ENCODE peak calls at places on chromosomes 13 and 19, in four cellular contexts. One of them, this sample, is unnamed.
A peak's percentile ranks its signal among the peaks of the same experiment; 100 is the strongest.

GRCh38 chr13:47904891-47905290 is 96.2 kb downstream of the SUCLA2 start:
- DNase-seq in uterus: no peak
- DNase-seq in astrocyte of the spinal cord: no peak
- DNase-seq in HFF-Myc: no peak
- DNase-seq in this sample: no peak

GRCh38 chr19:41883463-41883820 is 458 bp downstream of the ARHGEF1 start:
- DNase-seq in astrocyte of the spinal cord: no peak
- DNase-seq in HFF-Myc: no peak
- DNase-seq in uterus: no peak
- DNase-seq in this sample: no peak

GRCh38 chr13:41008349-41008980 is 10.7 kb downstream of the ELF1 start:
- DNase-seq in HFF-Myc: no peak
- DNase-seq in astrocyte of the spinal cord: peak; percentile 72
- DNase-seq in uterus: no peak
- DNase-seq in this sample: peak; percentile 36

GRCh38 chr19:4088975-4089374 is 22.3 kb upstream of the ZBTB7A start:
- DNase-seq in HFF-Myc: no peak
- DNase-seq in astrocyte of the spinal cord: no peak
- DNase-seq in uterus: no peak
- DNase-seq in this sample: no peak

GRCh38 chr13:76637651-76638111 is 248.5 kb downstream of the KCTD12 start:
- DNase-seq in uterus: no peak
- DNase-seq in astrocyte of the spinal cord: peak; percentile 64
- DNase-seq in HFF-Myc: peak; percentile 80
- DNase-seq in this sample: no peak

GRCh38 chr13:111484129-111484925 is 163.9 kb downstream of the TEX29 start:
- DNase-seq in uterus: no peak
- DNase-seq in HFF-Myc: no peak
- DNase-seq in astrocyte of the spinal cord: no peak
- DNase-seq in this sample: no peak

GRCh38 chr13:40780822-40781401 is 8.5 kb upstream of the SLC25A15 start:
- DNase-seq in astrocyte of the spinal cord: peak; percentile 57
- DNase-seq in HFF-Myc: no peak
- DNase-seq in uterus: no peak
- DNase-seq in this sample: no peak

GRCh38 chr13:113001251-113002140 is 32.5 kb downstream of the MCF2L start:
- DNase-seq in HFF-Myc: no peak
- DNase-seq in astrocyte of the spinal cord: peak; percentile 2
- DNase-seq in uterus: no peak
- DNase-seq in this sample: no peak

GRCh38 chr13:33109319-33109718 is 93.1 kb downstream of the KL start:
- DNase-seq in HFF-Myc: no peak
- DNase-seq in uterus: no peak
- DNase-seq in astrocyte of the spinal cord: no peak
- DNase-seq in this sample: no peak

GRCh38 chr19:55299991-55300390 is 16.2 kb downstream of the BRSK1 start:
- DNase-seq in uterus: no peak
- DNase-seq in astrocyte of the spinal cord: no peak
- DNase-seq in HFF-Myc: no peak
- DNase-seq in this sample: no peak

GRCh38 chr13:23771966-23772365 is 117.2 kb downstream of the MIPEP start:
- DNase-seq in HFF-Myc: no peak
- DNase-seq in uterus: no peak
- DNase-seq in astrocyte of the spinal cord: no peak
- DNase-seq in this sample: no peak

GRCh38 chr13:67390462-67391093 is 160.4 kb upstream of the PCDH9 start:
- DNase-seq in astrocyte of the spinal cord: peak; percentile 73
- DNase-seq in HFF-Myc: no peak
- DNase-seq in uterus: no peak
- DNase-seq in this sample: no peak

GRCh38 chr13:80716610-80717081 is 375.7 kb upstream of the SPRY2 start:
- DNase-seq in HFF-Myc: no peak
- DNase-seq in uterus: no peak
- DNase-seq in astrocyte of the spinal cord: peak; percentile 37
- DNase-seq in this sample: no peak

GRCh38 chr19:15243236-15243957 is 11.1 kb upstream of the EPHX3 start:
- DNase-seq in HFF-Myc: no peak
- DNase-seq in uterus: no peak
- DNase-seq in astrocyte of the spinal cord: no peak
- DNase-seq in this sample: no peak

GRCh38 chr19:49949735-49950589 is 11.0 kb downstream of the SIGLEC11 start:
- DNase-seq in uterus: no peak
- DNase-seq in HFF-Myc: no peak
- DNase-seq in astrocyte of the spinal cord: no peak
- DNase-seq in this sample: no peak

GRCh38 chr13:38952827-38953226 is 37.8 kb downstream of the STOML3 start:
- DNase-seq in uterus: no peak
- DNase-seq in HFF-Myc: no peak
- DNase-seq in astrocyte of the spinal cord: no peak
- DNase-seq in this sample: no peak

GRCh38 chr13:30679483-30680330 is 55.6 kb upstream of the ALOX5AP start:
- DNase-seq in astrocyte of the spinal cord: peak; percentile 56
- DNase-seq in HFF-Myc: no peak
- DNase-seq in uterus: no peak
- DNase-seq in this sample: no peak

GRCh38 chr19:52142001-52142595 is 2.4 kb upstream of the ZNF616 start:
- DNase-seq in astrocyte of the spinal cord: no peak
- DNase-seq in uterus: no peak
- DNase-seq in HFF-Myc: no peak
- DNase-seq in this sample: no peak

GRCh38 chr19:35822579-35822978 is 9.9 kb upstream of the PRODH2 start:
- DNase-seq in uterus: no peak
- DNase-seq in HFF-Myc: no peak
- DNase-seq in astrocyte of the spinal cord: no peak
- DNase-seq in this sample: no peak

GRCh38 chr19:397321-397720 is 11.6 kb downstream of the C2CD4C start:
- DNase-seq in HFF-Myc: no peak
- DNase-seq in astrocyte of the spinal cord: no peak
- DNase-seq in uterus: no peak
- DNase-seq in this sample: no peak

GRCh38 chr13:22773475-22773874 is 407.3 kb upstream of the SGCG start:
- DNase-seq in HFF-Myc: no peak
- DNase-seq in astrocyte of the spinal cord: no peak
- DNase-seq in uterus: no peak
- DNase-seq in this sample: no peak

GRCh38 chr19:367963-368623 is 23.5 kb upstream of the MIER2 start:
- DNase-seq in HFF-Myc: no peak
- DNase-seq in uterus: no peak
- DNase-seq in astrocyte of the spinal cord: no peak
- DNase-seq in this sample: no peak

GRCh38 chr13:99356216-99357089 is 49.3 kb upstream of the GPR183 start:
- DNase-seq in uterus: no peak
- DNase-seq in HFF-Myc: no peak
- DNase-seq in astrocyte of the spinal cord: peak; percentile 92
- DNase-seq in this sample: no peak

GRCh38 chr13:52925775-52926285 is 77.4 kb upstream of the PCDH8 start:
- DNase-seq in uterus: no peak
- DNase-seq in astrocyte of the spinal cord: no peak
- DNase-seq in HFF-Myc: no peak
- DNase-seq in this sample: no peak

GRCh38 chr13:31653730-31654129 is 85.6 kb upstream of the RXFP2 start:
- DNase-seq in uterus: no peak
- DNase-seq in astrocyte of the spinal cord: no peak
- DNase-seq in HFF-Myc: no peak
- DNase-seq in this sample: no peak

GRCh38 chr19:52689804-52690394 is 44.9 kb downstream of the ZNF611 start:
- DNase-seq in HFF-Myc: no peak
- DNase-seq in uterus: peak; percentile 53
- DNase-seq in astrocyte of the spinal cord: no peak
- DNase-seq in this sample: no peak

GRCh38 chr13:81275666-81276258 is 934.8 kb upstream of the SPRY2 start:
- DNase-seq in astrocyte of the spinal cord: no peak
- DNase-seq in uterus: no peak
- DNase-seq in HFF-Myc: no peak
- DNase-seq in this sample: no peak

GRCh38 chr13:37225414-37226047 is 120.1 kb upstream of the CSNK1A1L start:
- DNase-seq in uterus: no peak
- DNase-seq in astrocyte of the spinal cord: peak; percentile 76
- DNase-seq in HFF-Myc: no peak
- DNase-seq in this sample: peak; percentile 37

GRCh38 chr13:24982333-24982999 is 113.5 kb upstream of the PABPC3 start:
- DNase-seq in HFF-Myc: no peak
- DNase-seq in uterus: no peak
- DNase-seq in astrocyte of the spinal cord: no peak
- DNase-seq in this sample: no peak

GRCh38 chr13:26476111-26476743 is 81.3 kb upstream of the WASF3 start:
- DNase-seq in HFF-Myc: no peak
- DNase-seq in uterus: peak; percentile 30
- DNase-seq in astrocyte of the spinal cord: peak; percentile 35
- DNase-seq in this sample: no peak

GRCh38 chr13:44322928-44323327 is 50.7 kb upstream of the SERP2 start:
- DNase-seq in HFF-Myc: no peak
- DNase-seq in uterus: no peak
- DNase-seq in astrocyte of the spinal cord: no peak
- DNase-seq in this sample: no peak

GRCh38 chr19:7266832-7267231 is 27.4 kb downstream of the INSR start:
- DNase-seq in uterus: no peak
- DNase-seq in astrocyte of the spinal cord: no peak
- DNase-seq in HFF-Myc: no peak
- DNase-seq in this sample: no peak

GRCh38 chr19:7267792-7268736 is 26.1 kb downstream of the INSR start:
- DNase-seq in astrocyte of the spinal cord: no peak
- DNase-seq in uterus: no peak
- DNase-seq in HFF-Myc: no peak
- DNase-seq in this sample: no peak

GRCh38 chr19:7264858-7265257 is 29.4 kb downstream of the INSR start:
- DNase-seq in astrocyte of the spinal cord: no peak
- DNase-seq in uterus: no peak
- DNase-seq in HFF-Myc: no peak
- DNase-seq in this sample: no peak

GRCh38 chr19:7263521-7263920 is 30.7 kb downstream of the INSR start:
- DNase-seq in astrocyte of the spinal cord: no peak
- DNase-seq in HFF-Myc: no peak
- DNase-seq in uterus: no peak
- DNase-seq in this sample: no peak

DNA sequence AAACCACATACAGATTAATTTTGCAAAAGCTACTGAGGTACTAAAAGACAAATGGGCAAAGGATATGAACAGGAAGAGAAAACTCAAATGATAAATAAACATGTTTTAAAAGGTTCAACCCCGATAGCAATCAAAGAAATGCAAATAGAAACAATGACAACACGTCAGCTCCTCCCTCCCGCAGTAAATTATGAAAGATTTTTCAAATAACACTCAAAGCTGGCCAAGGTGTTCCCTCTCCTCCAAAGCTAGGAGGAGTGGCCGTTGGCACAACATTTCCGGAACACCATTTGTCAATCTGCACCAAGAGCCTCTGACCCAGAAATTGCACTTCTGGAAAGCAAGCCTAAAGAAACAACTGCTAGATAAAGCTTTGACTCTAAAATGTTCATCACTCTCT is 28.3 kb downstream of the INSR start:
- DNase-seq in astrocyte of the spinal cord: no peak
- DNase-seq in uterus: no peak
- DNase-seq in HFF-Myc: no peak
- DNase-seq in this sample: no peak
- H3K4me3 ChIP-seq in astrocyte of the spinal cord: no peak overlapping the region
- H3K4me3 ChIP-seq in uterus: no peak overlapping the region
- H3K4me3 ChIP-seq in HFF-Myc: no peak overlapping the region
- H3K4me3 ChIP-seq in this sample: no peak overlapping the region

GRCh38 chr19:18605546-18606280 is 886 bp downstream of the CRLF1 start:
- DNase-seq in HFF-Myc: no peak
- DNase-seq in astrocyte of the spinal cord: no peak
- DNase-seq in uterus: no peak
- DNase-seq in this sample: no peak
- H3K4me3 ChIP-seq in HFF-Myc: no peak overlapping the region
- H3K4me3 ChIP-seq in astrocyte of the spinal cord: no peak overlapping the region
- H3K4me3 ChIP-seq in uterus: no peak overlapping the region
- H3K4me3 ChIP-seq in this sample: no peak overlapping the region

GRCh38 chr13:73738626-73739025 is 395.6 kb downstream of the KLF12 start:
- DNase-seq in uterus: no peak
- DNase-seq in astrocyte of the spinal cord: no peak
- DNase-seq in HFF-Myc: no peak
- DNase-seq in this sample: no peak

GRCh38 chr13:73737214-73737613 is 397.0 kb downstream of the KLF12 start:
- DNase-seq in uterus: no peak
- DNase-seq in HFF-Myc: no peak
- DNase-seq in astrocyte of the spinal cord: no peak
- DNase-seq in this sample: no peak

GRCh38 chr13:73741742-73742141 is 392.5 kb downstream of the KLF12 start:
- DNase-seq in HFF-Myc: no peak
- DNase-seq in uterus: no peak
- DNase-seq in astrocyte of the spinal cord: no peak
- DNase-seq in this sample: no peak

GRCh38 chr13:73741111-73741510 is 393.1 kb downstream of the KLF12 start:
- DNase-seq in astrocyte of the spinal cord: no peak
- DNase-seq in HFF-Myc: no peak
- DNase-seq in uterus: no peak
- DNase-seq in this sample: no peak

DNA sequence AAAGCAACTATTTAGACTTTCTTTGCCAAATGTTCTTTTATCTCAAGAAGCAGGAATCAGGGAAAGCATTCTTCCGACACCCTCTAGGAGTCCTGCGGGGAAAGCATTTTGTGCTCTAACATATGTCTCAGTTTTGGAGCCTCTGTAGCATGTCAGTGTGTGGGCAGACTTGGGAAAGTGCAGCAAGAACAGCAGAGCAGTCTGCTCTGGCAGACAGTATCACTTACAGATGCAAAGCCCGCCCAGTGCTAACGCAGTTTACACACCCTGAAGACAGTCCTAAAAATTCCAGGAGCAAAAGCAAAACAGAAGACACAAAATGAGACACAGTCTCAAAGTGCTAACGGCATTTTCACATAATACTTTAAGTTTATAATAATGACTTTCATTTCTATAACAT is 393.5 kb downstream of the KLF12 start:
- DNase-seq in HFF-Myc: no peak
- DNase-seq in astrocyte of the spinal cord: peak; percentile 21
- DNase-seq in uterus: no peak
- DNase-seq in this sample: no peak
- H3K4me3 ChIP-seq in HFF-Myc: no peak overlapping the region
- H3K4me3 ChIP-seq in astrocyte of the spinal cord: no peak overlapping the region
- H3K4me3 ChIP-seq in uterus: peak overlapping the region; percentile 13
- H3K4me3 ChIP-seq in this sample: no peak overlapping the region

DNA sequence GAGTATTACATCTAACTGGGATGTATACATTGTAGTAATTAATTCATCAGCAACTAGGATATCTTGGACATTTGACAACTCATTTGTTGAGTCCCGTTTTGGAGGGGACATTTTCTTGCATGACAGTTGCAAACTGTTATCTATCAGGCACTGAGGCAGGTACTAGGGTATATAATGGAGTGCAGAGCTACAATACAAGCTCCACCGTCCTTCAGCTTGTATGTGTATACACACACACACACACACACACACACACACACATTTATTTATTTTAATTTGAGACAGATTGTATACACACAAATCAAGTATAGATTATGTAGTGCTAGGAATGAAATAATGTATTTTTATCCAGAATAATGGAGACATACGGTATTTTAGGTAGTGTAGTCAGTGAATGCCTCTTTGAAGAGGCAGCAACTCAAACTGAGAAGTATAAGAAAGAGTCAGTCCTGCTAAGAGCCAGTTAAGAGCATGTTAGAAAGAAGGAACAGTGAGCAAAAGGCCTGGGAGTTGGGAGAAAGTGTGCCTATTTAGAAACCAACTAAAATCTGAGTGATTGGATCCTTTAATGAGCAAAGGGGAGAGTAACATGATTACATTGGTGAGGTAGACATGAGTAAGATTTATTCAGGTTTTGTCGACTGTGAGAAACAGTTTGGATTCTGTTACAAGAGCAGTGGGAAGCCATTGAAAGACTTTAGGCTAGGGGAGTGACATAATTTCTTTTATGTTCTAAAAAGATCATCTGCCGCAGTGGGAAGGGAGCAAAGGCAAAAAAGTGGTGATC is 74.5 kb downstream of the NBEA start:
- DNase-seq in uterus: no peak
- DNase-seq in astrocyte of the spinal cord: no peak
- DNase-seq in HFF-Myc: no peak
- DNase-seq in this sample: no peak
- H3K4me3 ChIP-seq in uterus: no peak overlapping the region
- H3K4me3 ChIP-seq in astrocyte of the spinal cord: no peak overlapping the region
- H3K4me3 ChIP-seq in HFF-Myc: no peak overlapping the region
- H3K4me3 ChIP-seq in this sample: no peak overlapping the region